ENCODE peak calls at places on chromosomes 2 and 18, in four cellular contexts. P is HCT116, C is Kasumi-1, Z is HFFc6. R is an unnamed sample.

GRCh38 chr18:80009661-80010550 is 21.5 kb upstream of the TXNL4A start:
- DNase-seq in P (peak), C (no peak), Z (peak), R (peak)

GRCh38 chr18:35345950-35346349 is 1.7 kb upstream of the ZNF24 start:
- DNase-seq in P (no peak), C (no peak), Z (no peak), R (no peak)

GRCh38 chr2:592737-593136 is 84.5 kb downstream of the TMEM18 start:
- DNase-seq in P (no peak), C (no peak), Z (no peak), R (no peak)

GRCh38 chr2:237824085-237824484 is 25.5 kb downstream of the RBM44 start:
- DNase-seq in P (no peak), C (no peak), Z (no peak), R (no peak)

GRCh38 chr18:10579079-10579867 is 53.4 kb downstream of the NAPG start:
- DNase-seq in P (no peak), C (no peak), Z (peak), R (no peak)

GRCh38 chr2:128259585-128259984 is 59.1 kb downstream of the HS6ST1 start:
- DNase-seq in P (no peak), C (no peak), Z (no peak), R (no peak)

GRCh38 chr2:189517847-189518535 is 62.6 kb downstream of the SLC40A1 start:
- DNase-seq in P (no peak), C (no peak), Z (no peak), R (no peak)

GRCh38 chr2:115833196-115833595 is 1390.8 kb downstream of the DPP10 start:
- DNase-seq in P (no peak), C (no peak), Z (no peak), R (no peak)

GRCh38 chr2:100842241-100842922 is 22.4 kb downstream of the NPAS2 start:
- DNase-seq in P (no peak), C (no peak), Z (no peak), R (no peak)

GRCh38 chr2:48148841-48149240 is 242.5 kb upstream of the FBXO11 start:
- DNase-seq in P (no peak), C (no peak), Z (no peak), R (no peak)

GRCh38 chr2:15486770-15487169 is 74.4 kb downstream of the NBAS start:
- DNase-seq in P (no peak), C (no peak), Z (no peak), R (no peak)

GRCh38 chr2:37322368-37322767 is 2.3 kb downstream of the PRKD3 start:
- DNase-seq in P (no peak), C (no peak), Z (no peak), R (no peak)

GRCh38 chr2:15281681-15282080 is 279.5 kb downstream of the NBAS start:
- DNase-seq in P (no peak), C (no peak), Z (no peak), R (no peak)

GRCh38 chr2:236997086-236997485 is 88.6 kb upstream of the COPS8 start:
- DNase-seq in P (no peak), C (no peak), Z (no peak), R (no peak)